ENCODE peak calls at places on chromosomes 16 and 17, in nine cellular contexts. One of them, this sample, is unnamed. For H3K4me1, the result is how much of the 10 kb centered on the place peaks cover.

GRCh38 chr16:51445250-51445649 is 294.2 kb upstream of the SALL1 start:
- DNase-seq in CD4-positive, CD25-positive, alpha-beta regulatory T cell: no peak
- DNase-seq in neuronal stem cell: no peak
- DNase-seq in hepatocyte: no peak
- DNase-seq in heart right ventricle: no peak
- DNase-seq in thoracic aorta: no peak
- DNase-seq in CD8-positive, alpha-beta T cell: no peak
- DNase-seq in neural progenitor cell: no peak
- DNase-seq in psoas muscle: no peak
- DNase-seq in this sample: no peak

GRCh38 chr16:20129375-20129774 is 55.7 kb upstream of the GPR139 start:
- DNase-seq in neuronal stem cell: no peak
- DNase-seq in heart right ventricle: no peak
- DNase-seq in neural progenitor cell: no peak
- DNase-seq in thoracic aorta: no peak
- DNase-seq in CD8-positive, alpha-beta T cell: no peak
- DNase-seq in CD4-positive, CD25-positive, alpha-beta regulatory T cell: no peak
- DNase-seq in psoas muscle: no peak
- DNase-seq in hepatocyte: no peak
- DNase-seq in this sample: no peak

GRCh38 chr17:44352922-44353655 is 8.0 kb downstream of the GRN start:
- DNase-seq in psoas muscle: no peak
- DNase-seq in neuronal stem cell: no peak
- DNase-seq in neural progenitor cell: no peak
- DNase-seq in heart right ventricle: no peak
- DNase-seq in CD8-positive, alpha-beta T cell: no peak
- DNase-seq in thoracic aorta: no peak
- DNase-seq in CD4-positive, CD25-positive, alpha-beta regulatory T cell: no peak
- DNase-seq in hepatocyte: no peak
- DNase-seq in this sample: no peak

GRCh38 chr17:50101346-50102163 is 6.4 kb downstream of the PDK2 start:
- DNase-seq in thoracic aorta: no peak
- DNase-seq in heart right ventricle: peak
- DNase-seq in neuronal stem cell: no peak
- DNase-seq in CD8-positive, alpha-beta T cell: no peak
- DNase-seq in hepatocyte: peak
- DNase-seq in psoas muscle: peak
- DNase-seq in CD4-positive, CD25-positive, alpha-beta regulatory T cell: no peak
- DNase-seq in neural progenitor cell: peak
- DNase-seq in this sample: no peak

GRCh38 chr16:19524866-19525723 is 1.4 kb downstream of the CCP110 start:
- DNase-seq in neuronal stem cell: peak
- DNase-seq in CD8-positive, alpha-beta T cell: no peak
- DNase-seq in hepatocyte: peak
- DNase-seq in neural progenitor cell: peak
- DNase-seq in thoracic aorta: no peak
- DNase-seq in heart right ventricle: no peak
- DNase-seq in psoas muscle: no peak
- DNase-seq in CD4-positive, CD25-positive, alpha-beta regulatory T cell: no peak
- DNase-seq in this sample: no peak

GRCh38 chr16:67719778-67720144 is 645 bp upstream of the GFOD2 start:
- DNase-seq in neural progenitor cell: peak
- DNase-seq in thoracic aorta: no peak
- DNase-seq in hepatocyte: peak
- DNase-seq in CD8-positive, alpha-beta T cell: no peak
- DNase-seq in heart right ventricle: peak
- DNase-seq in psoas muscle: no peak
- DNase-seq in neuronal stem cell: peak
- DNase-seq in CD4-positive, CD25-positive, alpha-beta regulatory T cell: no peak
- DNase-seq in this sample: peak

GRCh38 chr17:53722407-53722806 is 100.3 kb upstream of the KIF2B start:
- DNase-seq in neural progenitor cell: no peak
- DNase-seq in CD8-positive, alpha-beta T cell: no peak
- DNase-seq in heart right ventricle: no peak
- DNase-seq in neuronal stem cell: no peak
- DNase-seq in psoas muscle: no peak
- DNase-seq in hepatocyte: peak
- DNase-seq in CD4-positive, CD25-positive, alpha-beta regulatory T cell: no peak
- DNase-seq in thoracic aorta: no peak
- DNase-seq in this sample: peak

GRCh38 chr17:42131232-42131631 is 8.6 kb downstream of the HSPB9 start:
- DNase-seq in neural progenitor cell: no peak
- DNase-seq in heart right ventricle: no peak
- DNase-seq in CD8-positive, alpha-beta T cell: no peak
- DNase-seq in CD4-positive, CD25-positive, alpha-beta regulatory T cell: no peak
- DNase-seq in thoracic aorta: no peak
- DNase-seq in psoas muscle: no peak
- DNase-seq in hepatocyte: no peak
- DNase-seq in neuronal stem cell: no peak
- DNase-seq in this sample: no peak

GRCh38 chr17:45325810-45326209 is 9.0 kb upstream of the MAP3K14 start:
- DNase-seq in thoracic aorta: no peak
- DNase-seq in CD8-positive, alpha-beta T cell: no peak
- DNase-seq in CD4-positive, CD25-positive, alpha-beta regulatory T cell: no peak
- DNase-seq in neural progenitor cell: no peak
- DNase-seq in hepatocyte: no peak
- DNase-seq in heart right ventricle: no peak
- DNase-seq in neuronal stem cell: no peak
- DNase-seq in psoas muscle: no peak
- DNase-seq in this sample: no peak

GRCh38 chr16:68645494-68646388 is 631 bp downstream of the CDH3 start:
- DNase-seq in hepatocyte: peak
- DNase-seq in psoas muscle: no peak
- DNase-seq in thoracic aorta: no peak
- DNase-seq in heart right ventricle: no peak
- DNase-seq in neuronal stem cell: no peak
- DNase-seq in CD4-positive, CD25-positive, alpha-beta regulatory T cell: no peak
- DNase-seq in CD8-positive, alpha-beta T cell: no peak
- DNase-seq in neural progenitor cell: peak
- DNase-seq in this sample: no peak

GRCh38 chr17:49784636-49785035 is 3.8 kb upstream of the KAT7 start:
- DNase-seq in CD4-positive, CD25-positive, alpha-beta regulatory T cell: no peak
- DNase-seq in psoas muscle: no peak
- DNase-seq in hepatocyte: no peak
- DNase-seq in neuronal stem cell: no peak
- DNase-seq in heart right ventricle: no peak
- DNase-seq in thoracic aorta: no peak
- DNase-seq in neural progenitor cell: no peak
- DNase-seq in CD8-positive, alpha-beta T cell: no peak
- DNase-seq in this sample: no peak

GRCh38 chr16:70735141-70735979 is 49.5 kb upstream of the MTSS2 start:
- DNase-seq in heart right ventricle: peak
- DNase-seq in CD4-positive, CD25-positive, alpha-beta regulatory T cell: no peak
- DNase-seq in neuronal stem cell: no peak
- DNase-seq in psoas muscle: peak
- DNase-seq in CD8-positive, alpha-beta T cell: no peak
- DNase-seq in hepatocyte: no peak
- DNase-seq in thoracic aorta: no peak
- DNase-seq in neural progenitor cell: peak
- DNase-seq in this sample: no peak

GRCh38 chr16:71846443-71846842 is 667 bp downstream of the ATXN1L start:
- DNase-seq in heart right ventricle: no peak
- DNase-seq in neuronal stem cell: no peak
- DNase-seq in hepatocyte: peak
- DNase-seq in neural progenitor cell: peak
- DNase-seq in CD4-positive, CD25-positive, alpha-beta regulatory T cell: peak
- DNase-seq in CD8-positive, alpha-beta T cell: no peak
- DNase-seq in psoas muscle: no peak
- DNase-seq in thoracic aorta: no peak
- DNase-seq in this sample: no peak

GRCh38 chr17:66730497-66730923 is 104.4 kb upstream of the CACNG5 start:
- DNase-seq in neuronal stem cell: no peak
- DNase-seq in CD8-positive, alpha-beta T cell: no peak
- DNase-seq in hepatocyte: no peak
- DNase-seq in heart right ventricle: no peak
- DNase-seq in neural progenitor cell: no peak
- DNase-seq in thoracic aorta: no peak
- DNase-seq in CD4-positive, CD25-positive, alpha-beta regulatory T cell: no peak
- DNase-seq in psoas muscle: no peak
- DNase-seq in this sample: no peak

GRCh38 chr16:22787456-22788189 is 26.3 kb upstream of the HS3ST2 start:
- DNase-seq in CD4-positive, CD25-positive, alpha-beta regulatory T cell: no peak
- DNase-seq in psoas muscle: no peak
- DNase-seq in hepatocyte: peak
- DNase-seq in CD8-positive, alpha-beta T cell: no peak
- DNase-seq in heart right ventricle: no peak
- DNase-seq in neural progenitor cell: no peak
- DNase-seq in neuronal stem cell: no peak
- DNase-seq in thoracic aorta: no peak
- DNase-seq in this sample: peak

GRCh38 chr17:28370035-28370743 is at the start of gene VTN:
- DNase-seq in heart right ventricle: peak
- DNase-seq in neuronal stem cell: peak
- DNase-seq in neural progenitor cell: peak
- DNase-seq in hepatocyte: peak
- DNase-seq in CD4-positive, CD25-positive, alpha-beta regulatory T cell: no peak
- DNase-seq in psoas muscle: no peak
- DNase-seq in thoracic aorta: no peak
- DNase-seq in CD8-positive, alpha-beta T cell: no peak
- DNase-seq in this sample: peak

DNA sequence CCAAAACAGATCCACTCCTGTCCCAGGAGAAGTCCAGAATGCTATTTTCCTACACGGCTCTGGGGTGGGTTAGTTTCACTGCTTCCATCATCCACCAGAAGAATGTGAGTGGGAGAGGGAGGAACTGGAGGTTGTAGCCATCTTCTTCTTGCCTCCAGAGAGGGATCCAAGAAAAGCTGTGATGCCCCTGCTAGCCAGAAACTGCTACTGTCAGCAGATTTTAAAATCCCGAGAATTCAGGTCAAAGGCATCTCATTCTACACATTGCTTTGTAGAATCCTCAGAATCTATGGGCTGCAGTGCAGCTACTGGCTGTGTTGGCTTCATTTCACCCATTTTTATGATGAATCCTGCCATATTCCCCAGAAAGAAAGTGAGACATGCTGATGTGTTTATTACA is 49.9 kb upstream of the MYH10 start:
- DNase-seq in hepatocyte: no peak
- DNase-seq in CD4-positive, CD25-positive, alpha-beta regulatory T cell: no peak
- DNase-seq in thoracic aorta: no peak
- DNase-seq in CD8-positive, alpha-beta T cell: no peak
- DNase-seq in psoas muscle: no peak
- DNase-seq in neuronal stem cell: no peak
- DNase-seq in neural progenitor cell: no peak
- DNase-seq in heart right ventricle: no peak
- DNase-seq in this sample: no peak
- H3K27ac ChIP-seq in hepatocyte: peak
- H3K27ac ChIP-seq in CD4-positive, CD25-positive, alpha-beta regulatory T cell: no peak
- H3K27ac ChIP-seq in thoracic aorta: peak
- H3K27ac ChIP-seq in CD8-positive, alpha-beta T cell: no peak
- H3K27ac ChIP-seq in psoas muscle: no peak
- H3K27ac ChIP-seq in neuronal stem cell: no peak
- H3K27ac ChIP-seq in neural progenitor cell: no peak
- H3K27ac ChIP-seq in heart right ventricle: peak
- H3K27ac ChIP-seq in this sample: no peak

GRCh38 chr16:1772908-1773702 is at the start of gene MRPS34:
- DNase-seq in heart right ventricle: peak
- DNase-seq in thoracic aorta: no peak
- DNase-seq in CD4-positive, CD25-positive, alpha-beta regulatory T cell: peak
- DNase-seq in psoas muscle: peak
- DNase-seq in neuronal stem cell: peak
- DNase-seq in neural progenitor cell: peak
- DNase-seq in CD8-positive, alpha-beta T cell: peak
- DNase-seq in hepatocyte: peak
- DNase-seq in this sample: peak

GRCh38 chr16:1771072-1771863 is at the start of gene NME3:
- DNase-seq in neuronal stem cell: peak
- DNase-seq in neural progenitor cell: peak
- DNase-seq in CD8-positive, alpha-beta T cell: peak
- DNase-seq in CD4-positive, CD25-positive, alpha-beta regulatory T cell: peak
- DNase-seq in hepatocyte: peak
- DNase-seq in heart right ventricle: peak
- DNase-seq in psoas muscle: peak
- DNase-seq in thoracic aorta: no peak
- DNase-seq in this sample: peak

GRCh38 chr16:1773703-1774455 is 945 bp upstream of the MRPS34 start:
- DNase-seq in neural progenitor cell: no peak
- DNase-seq in psoas muscle: peak
- DNase-seq in heart right ventricle: no peak
- DNase-seq in neuronal stem cell: no peak
- DNase-seq in CD8-positive, alpha-beta T cell: no peak
- DNase-seq in thoracic aorta: no peak
- DNase-seq in hepatocyte: no peak
- DNase-seq in CD4-positive, CD25-positive, alpha-beta regulatory T cell: no peak
- DNase-seq in this sample: no peak

GRCh38 chr16:1771864-1772361 is 570 bp upstream of the NME3 start:
- DNase-seq in heart right ventricle: no peak
- DNase-seq in neuronal stem cell: peak
- DNase-seq in hepatocyte: no peak
- DNase-seq in CD8-positive, alpha-beta T cell: no peak
- DNase-seq in psoas muscle: peak
- DNase-seq in neural progenitor cell: peak
- DNase-seq in thoracic aorta: no peak
- DNase-seq in CD4-positive, CD25-positive, alpha-beta regulatory T cell: no peak
- DNase-seq in this sample: peak

GRCh38 chr16:1772362-1772907 is at the start of gene EME2:
- DNase-seq in neural progenitor cell: peak
- DNase-seq in hepatocyte: peak
- DNase-seq in heart right ventricle: no peak
- DNase-seq in CD4-positive, CD25-positive, alpha-beta regulatory T cell: peak
- DNase-seq in neuronal stem cell: peak
- DNase-seq in CD8-positive, alpha-beta T cell: no peak
- DNase-seq in psoas muscle: peak
- DNase-seq in thoracic aorta: no peak
- DNase-seq in this sample: no peak
- H3K4me1 ChIP-seq in neural progenitor cell: under half
- H3K4me1 ChIP-seq in hepatocyte: under half
- H3K4me1 ChIP-seq in heart right ventricle: under half
- H3K4me1 ChIP-seq in CD4-positive, CD25-positive, alpha-beta regulatory T cell: under half
- H3K4me1 ChIP-seq in neuronal stem cell: under half
- H3K4me1 ChIP-seq in CD8-positive, alpha-beta T cell: under half
- H3K4me1 ChIP-seq in psoas muscle: under half
- H3K4me1 ChIP-seq in thoracic aorta: under half
- H3K4me1 ChIP-seq in this sample: under half

DNA sequence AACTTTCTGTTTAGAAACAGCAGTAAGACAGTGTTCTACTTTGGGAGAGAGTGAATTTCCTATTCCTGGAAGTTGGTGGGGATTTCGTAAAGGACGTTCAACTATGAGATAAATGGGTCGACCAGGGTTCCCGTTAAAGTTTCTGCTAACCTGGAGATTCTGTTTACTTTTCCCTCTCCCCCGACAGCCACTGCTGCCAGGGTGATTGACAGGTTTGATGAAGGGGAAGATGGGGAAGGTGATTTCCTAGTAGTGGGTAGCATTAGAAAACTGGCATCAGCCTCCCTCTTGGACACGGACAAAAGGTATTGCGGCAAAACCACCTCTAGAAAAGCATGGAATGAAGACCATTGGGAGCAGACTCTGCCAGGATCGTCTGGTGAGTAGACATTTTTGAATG is 1.3 kb downstream of the AATF start:
- DNase-seq in thoracic aorta: no peak
- DNase-seq in CD4-positive, CD25-positive, alpha-beta regulatory T cell: no peak
- DNase-seq in neuronal stem cell: no peak
- DNase-seq in CD8-positive, alpha-beta T cell: no peak
- DNase-seq in hepatocyte: no peak
- DNase-seq in heart right ventricle: no peak
- DNase-seq in neural progenitor cell: no peak
- DNase-seq in psoas muscle: no peak
- DNase-seq in this sample: no peak
- H3K4me3 ChIP-seq in thoracic aorta: peak
- H3K4me3 ChIP-seq in CD4-positive, CD25-positive, alpha-beta regulatory T cell: peak
- H3K4me3 ChIP-seq in neuronal stem cell: no peak
- H3K4me3 ChIP-seq in CD8-positive, alpha-beta T cell: peak
- H3K4me3 ChIP-seq in hepatocyte: peak
- H3K4me3 ChIP-seq in heart right ventricle: peak
- H3K4me3 ChIP-seq in neural progenitor cell: peak
- H3K4me3 ChIP-seq in psoas muscle: peak
- H3K4me3 ChIP-seq in this sample: peak

GRCh38 chr16:89322381-89323119 is 105.0 kb downstream of the ZNF778 start:
- DNase-seq in heart right ventricle: peak
- DNase-seq in neuronal stem cell: no peak
- DNase-seq in hepatocyte: peak
- DNase-seq in thoracic aorta: no peak
- DNase-seq in CD8-positive, alpha-beta T cell: no peak
- DNase-seq in psoas muscle: peak
- DNase-seq in CD4-positive, CD25-positive, alpha-beta regulatory T cell: no peak
- DNase-seq in neural progenitor cell: peak
- DNase-seq in this sample: peak
- H3K27ac ChIP-seq in heart right ventricle: peak
- H3K27ac ChIP-seq in neuronal stem cell: peak
- H3K27ac ChIP-seq in hepatocyte: peak
- H3K27ac ChIP-seq in thoracic aorta: no peak
- H3K27ac ChIP-seq in CD8-positive, alpha-beta T cell: no peak
- H3K27ac ChIP-seq in psoas muscle: peak
- H3K27ac ChIP-seq in CD4-positive, CD25-positive, alpha-beta regulatory T cell: peak
- H3K27ac ChIP-seq in neural progenitor cell: peak
- H3K27ac ChIP-seq in this sample: peak

This sample was measured in A673.